ENCODE peak calls at places on chromosomes 3 and 15, in four cellular contexts. T is GM06990, F is heart right ventricle, N is T follicular helper cell. O is an unnamed sample.

GRCh38 chr3:142858043-142858442 is 30.8 kb downstream of the PCOLCE2 start:
- DNase-seq in T (no peak), F (no peak), N (no peak), O (no peak)

GRCh38 chr3:135970500-135971116 is 5.1 kb downstream of the PPP2R3A start:
- DNase-seq in T (no peak), F (no peak), N (no peak), O (no peak)

GRCh38 chr3:76293856-76294255 is 508.5 kb upstream of the ZNF717 start:
- DNase-seq in T (no peak), F (no peak), N (no peak), O (no peak)

GRCh38 chr3:188948658-188949400 is 222.9 kb upstream of the TPRG1 start:
- DNase-seq in T (no peak), F (peak; percentile 18), N (no peak), O (no peak)

GRCh38 chr3:150798122-150798618 is 35.2 kb upstream of the SIAH2 start:
- DNase-seq in T (no peak), F (no peak), N (no peak), O (no peak)

GRCh38 chr3:134650431-134651346 is at the start of gene KY:
- DNase-seq in T (no peak), F (peak; percentile 48), N (no peak), O (no peak)

GRCh38 chr15:34436956-34437442 is 609 bp downstream of the GOLGA8A start:
- DNase-seq in T (peak; percentile 75), F (peak; percentile 19), N (peak; percentile 31), O (no peak)

GRCh38 chr3:159782724-159783421 is 205.8 kb upstream of the IL12A start:
- DNase-seq in T (no peak), F (no peak), N (no peak), O (no peak)

GRCh38 chr15:92580933-92581445 is 74.6 kb downstream of the FAM174B start:
- DNase-seq in T (no peak), F (no peak), N (no peak), O (no peak)

GRCh38 chr3:110815008-110815583 is 256.5 kb upstream of the NECTIN3 start:
- DNase-seq in T (no peak), F (no peak), N (no peak), O (no peak)

GRCh38 chr15:36953346-36953745 is 147.0 kb downstream of the MEIS2 start:
- DNase-seq in T (no peak), F (no peak), N (no peak), O (no peak)

GRCh38 chr3:97612632-97613031 is 151.9 kb upstream of the ARL6 start:
- DNase-seq in T (no peak), F (no peak), N (no peak), O (no peak)

O was measured in effector CD8-positive, alpha-beta T cell.